ENCODE peak calls at places on chromosomes 2 and 18, in four cellular contexts. One of them, this sample, is unnamed.

GRCh38 chr2:22817197-22817596 is 567.8 kb upstream of the KLHL29 start:
- DNase-seq in HepG2: no peak
- DNase-seq in K562: no peak
- DNase-seq in HCT116: no peak
- DNase-seq in this sample: no peak

GRCh38 chr2:15771124-15771523 is 169.2 kb upstream of the MYCN start:
- DNase-seq in HepG2: no peak
- DNase-seq in K562: no peak
- DNase-seq in HCT116: no peak
- DNase-seq in this sample: no peak

GRCh38 chr2:106172649-106173048 is 21.5 kb downstream of the UXS1 start:
- DNase-seq in HepG2: no peak
- DNase-seq in K562: no peak
- DNase-seq in HCT116: no peak
- DNase-seq in this sample: no peak

GRCh38 chr2:220011859-220012258 is 384.4 kb downstream of the SLC4A3 start:
- DNase-seq in HepG2: no peak
- DNase-seq in K562: no peak
- DNase-seq in HCT116: peak; percentile 40
- DNase-seq in this sample: no peak

GRCh38 chr2:58449286-58450010 is 208.3 kb upstream of the FANCL start:
- DNase-seq in HepG2: no peak
- DNase-seq in K562: no peak
- DNase-seq in HCT116: no peak
- DNase-seq in this sample: no peak

GRCh38 chr2:230922951-230923717 is 1.9 kb downstream of the GPR55 start:
- DNase-seq in HepG2: no peak
- DNase-seq in K562: no peak
- DNase-seq in HCT116: no peak
- DNase-seq in this sample: no peak

GRCh38 chr18:77113361-77114069 is 19.1 kb downstream of the MBP start:
- DNase-seq in HepG2: no peak
- DNase-seq in K562: no peak
- DNase-seq in HCT116: no peak
- DNase-seq in this sample: no peak

GRCh38 chr2:23636412-23636811 is 251.4 kb downstream of the KLHL29 start:
- DNase-seq in HepG2: peak; percentile 61
- DNase-seq in K562: no peak
- DNase-seq in HCT116: no peak
- DNase-seq in this sample: no peak

GRCh38 chr2:102057502-102058292 is 65.9 kb downstream of the IL1R2 start:
- DNase-seq in HepG2: peak; percentile 98
- DNase-seq in K562: no peak
- DNase-seq in HCT116: no peak
- DNase-seq in this sample: no peak

GRCh38 chr18:24734058-24734457 is 273.6 kb downstream of the HRH4 start:
- DNase-seq in HepG2: peak; percentile 16
- DNase-seq in K562: no peak
- DNase-seq in HCT116: no peak
- DNase-seq in this sample: no peak

GRCh38 chr18:42094875-42095274 is 139.8 kb downstream of the PIK3C3 start:
- DNase-seq in HepG2: no peak
- DNase-seq in K562: no peak
- DNase-seq in HCT116: no peak
- DNase-seq in this sample: no peak

GRCh38 chr2:29108225-29108624 is 7.0 kb upstream of the CLIP4 start:
- DNase-seq in HepG2: peak; percentile 84
- DNase-seq in K562: no peak
- DNase-seq in HCT116: peak; percentile 87
- DNase-seq in this sample: no peak

GRCh38 chr2:51981813-51982212 is 949.9 kb upstream of the NRXN1 start:
- DNase-seq in HepG2: no peak
- DNase-seq in K562: no peak
- DNase-seq in HCT116: no peak
- DNase-seq in this sample: no peak

GRCh38 chr18:61992923-61993322 is 100.1 kb upstream of the RNF152 start:
- DNase-seq in HepG2: peak; percentile 18
- DNase-seq in K562: no peak
- DNase-seq in HCT116: no peak
- DNase-seq in this sample: no peak

GRCh38 chr2:172241219-172241618 is 138.5 kb upstream of the DLX2 start:
- DNase-seq in HepG2: no peak
- DNase-seq in K562: no peak
- DNase-seq in HCT116: no peak
- DNase-seq in this sample: no peak

GRCh38 chr2:27717070-27717453 is 53.4 kb downstream of the SLC4A1AP start:
- DNase-seq in HepG2: no peak
- DNase-seq in K562: no peak
- DNase-seq in HCT116: no peak
- DNase-seq in this sample: no peak

GRCh38 chr18:78192044-78192443 is 787.6 kb upstream of the SALL3 start:
- DNase-seq in HepG2: no peak
- DNase-seq in K562: no peak
- DNase-seq in HCT116: no peak
- DNase-seq in this sample: peak; percentile 8

GRCh38 chr2:46460241-46460921 is 19.0 kb upstream of the TMEM247 start:
- DNase-seq in HepG2: peak; percentile 42
- DNase-seq in K562: no peak
- DNase-seq in HCT116: no peak
- DNase-seq in this sample: no peak

GRCh38 chr2:238380785-238381184 is 45.9 kb upstream of the ASB1 start:
- DNase-seq in HepG2: no peak
- DNase-seq in K562: no peak
- DNase-seq in HCT116: peak; percentile 62
- DNase-seq in this sample: no peak

GRCh38 chr18:59874166-59874565 is 25.6 kb upstream of the PMAIP1 start:
- DNase-seq in HepG2: peak; percentile 13
- DNase-seq in K562: no peak
- DNase-seq in HCT116: peak; percentile 65
- DNase-seq in this sample: no peak

GRCh38 chr2:144990661-144991060 is 470.7 kb upstream of the ZEB2 start:
- DNase-seq in HepG2: no peak
- DNase-seq in K562: no peak
- DNase-seq in HCT116: no peak
- DNase-seq in this sample: no peak

GRCh38 chr2:241968417-241968816 is 98.9 kb downstream of the RTP5 start:
- DNase-seq in HepG2: no peak
- DNase-seq in K562: no peak
- DNase-seq in HCT116: no peak
- DNase-seq in this sample: no peak

GRCh38 chr2:46157072-46157965 is 139.9 kb upstream of the EPAS1 start:
- DNase-seq in HepG2: no peak
- DNase-seq in K562: no peak
- DNase-seq in HCT116: no peak
- DNase-seq in this sample: no peak

GRCh38 chr2:208854717-208855116 is 448.1 kb downstream of the PTH2R start:
- DNase-seq in HepG2: no peak
- DNase-seq in K562: no peak
- DNase-seq in HCT116: no peak
- DNase-seq in this sample: no peak

GRCh38 chr2:134127496-134127895 is 126.4 kb upstream of the MGAT5 start:
- DNase-seq in HepG2: no peak
- DNase-seq in K562: no peak
- DNase-seq in HCT116: no peak
- DNase-seq in this sample: no peak

GRCh38 chr2:208369091-208369490 is 37.5 kb upstream of the PTH2R start:
- DNase-seq in HepG2: peak; percentile 83
- DNase-seq in K562: no peak
- DNase-seq in HCT116: no peak
- DNase-seq in this sample: no peak

GRCh38 chr18:71729611-71730010 is 814.5 kb downstream of the CBLN2 start:
- DNase-seq in HepG2: no peak
- DNase-seq in K562: no peak
- DNase-seq in HCT116: no peak
- DNase-seq in this sample: no peak

GRCh38 chr2:238700122-238700457 is 147.8 kb upstream of the TWIST2 start:
- DNase-seq in HepG2: no peak
- DNase-seq in K562: no peak
- DNase-seq in HCT116: no peak
- DNase-seq in this sample: no peak

GRCh38 chr2:202036601-202037037 is 3.0 kb downstream of the FZD7 start:
- DNase-seq in HepG2: no peak
- DNase-seq in K562: no peak
- DNase-seq in HCT116: no peak
- DNase-seq in this sample: no peak

GRCh38 chr2:118732432-118732831 is 115.0 kb downstream of the EN1 start:
- DNase-seq in HepG2: no peak
- DNase-seq in K562: no peak
- DNase-seq in HCT116: no peak
- DNase-seq in this sample: no peak

GRCh38 chr2:23423873-23424680 is 39.1 kb downstream of the KLHL29 start:
- DNase-seq in HepG2: no peak
- DNase-seq in K562: no peak
- DNase-seq in HCT116: no peak
- DNase-seq in this sample: no peak

GRCh38 chr2:190585000-190585678 is 50.6 kb upstream of the NEMP2 start:
- DNase-seq in HepG2: no peak
- DNase-seq in K562: no peak
- DNase-seq in HCT116: no peak
- DNase-seq in this sample: no peak

GRCh38 chr18:9803698-9804516 is 81.9 kb upstream of the TXNDC2 start:
- DNase-seq in HepG2: no peak
- DNase-seq in K562: peak; percentile 42
- DNase-seq in HCT116: no peak
- DNase-seq in this sample: no peak

GRCh38 chr18:23684515-23685197 is 4.6 kb upstream of the LAMA3 start:
- DNase-seq in HepG2: peak; percentile 47
- DNase-seq in K562: no peak
- DNase-seq in HCT116: no peak
- DNase-seq in this sample: no peak

GRCh38 chr2:237315170-237315880 is 98.6 kb downstream of the COL6A3 start:
- DNase-seq in HepG2: peak; percentile 71
- DNase-seq in K562: no peak
- DNase-seq in HCT116: no peak
- DNase-seq in this sample: peak; percentile 33

GRCh38 chr2:237309416-237309815 is 104.5 kb downstream of the COL6A3 start:
- DNase-seq in HepG2: no peak
- DNase-seq in K562: no peak
- DNase-seq in HCT116: no peak
- DNase-seq in this sample: no peak

GRCh38 chr2:237314198-237314597 is 99.8 kb downstream of the COL6A3 start:
- DNase-seq in HepG2: no peak
- DNase-seq in K562: no peak
- DNase-seq in HCT116: no peak
- DNase-seq in this sample: no peak

GRCh38 chr2:237310515-237311114 is 103.3 kb downstream of the COL6A3 start:
- DNase-seq in HepG2: no peak
- DNase-seq in K562: no peak
- DNase-seq in HCT116: no peak
- DNase-seq in this sample: no peak

GRCh38 chr2:237312021-237312755 is 101.8 kb downstream of the COL6A3 start:
- DNase-seq in HepG2: no peak
- DNase-seq in K562: no peak
- DNase-seq in HCT116: no peak
- DNase-seq in this sample: no peak
- H3K9ac ChIP-seq in HepG2: no peak overlapping the region
- H3K9ac ChIP-seq in K562: no peak overlapping the region
- H3K9ac ChIP-seq in HCT116: no peak overlapping the region
- H3K9ac ChIP-seq in this sample: no peak overlapping the region

GRCh38 chr2:55010915-55011314 is 39.3 kb downstream of the RTN4 start:
- DNase-seq in HepG2: peak; percentile 28
- DNase-seq in K562: no peak
- DNase-seq in HCT116: no peak
- DNase-seq in this sample: no peak

GRCh38 chr2:55013936-55014335 is 36.3 kb downstream of the RTN4 start:
- DNase-seq in HepG2: no peak
- DNase-seq in K562: no peak
- DNase-seq in HCT116: no peak
- DNase-seq in this sample: no peak

GRCh38 chr2:55010149-55010591 is 40.1 kb downstream of the RTN4 start:
- DNase-seq in HepG2: no peak
- DNase-seq in K562: no peak
- DNase-seq in HCT116: no peak
- DNase-seq in this sample: no peak

GRCh38 chr2:55012648-55013484 is 37.4 kb downstream of the RTN4 start:
- DNase-seq in HepG2: peak; percentile 19
- DNase-seq in K562: no peak
- DNase-seq in HCT116: no peak
- DNase-seq in this sample: no peak

GRCh38 chr2:55011741-55012574 is 38.3 kb downstream of the RTN4 start:
- DNase-seq in HepG2: peak; percentile 62
- DNase-seq in K562: no peak
- DNase-seq in HCT116: no peak
- DNase-seq in this sample: no peak
- H3K4me1 ChIP-seq in HepG2: peaks cover 65% of the 10 kb centered on the region
- H3K4me1 ChIP-seq in K562: peaks cover 52% of the 10 kb centered on the region
- H3K4me1 ChIP-seq in HCT116: peaks cover 32% of the 10 kb centered on the region
- H3K4me1 ChIP-seq in this sample: no peaks in the 10 kb centered on the region

DNA sequence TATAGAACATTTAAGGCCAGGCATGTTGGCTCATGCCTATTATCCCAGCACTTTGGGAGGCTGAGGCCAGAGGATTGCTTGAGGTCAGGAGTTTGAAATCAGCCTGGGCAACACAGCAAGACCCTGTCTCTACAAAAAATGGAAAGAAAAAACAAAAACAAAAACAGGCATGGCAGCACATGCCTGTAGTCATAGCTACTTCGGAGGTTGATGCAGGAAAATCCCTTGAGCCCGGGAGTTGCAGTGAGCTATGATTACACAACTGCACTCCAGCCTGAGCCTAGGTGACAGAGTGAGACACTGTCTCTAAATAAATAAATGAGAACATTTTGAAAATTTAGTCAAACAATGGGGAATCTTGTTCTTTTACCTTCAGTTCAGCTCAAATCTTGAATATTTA is 12.1 kb upstream of the YES1 start:
- DNase-seq in HepG2: peak; percentile 44
- DNase-seq in K562: no peak
- DNase-seq in HCT116: no peak
- DNase-seq in this sample: no peak
- TF ChIP-seq ZNF274 in HepG2: no peak
- TF ChIP-seq ZNF274 in K562: no peak
- TF ChIP-seq ZNF274 in HCT116: no peak
- TF ChIP-seq ZNF274 in this sample: no peak

DNA sequence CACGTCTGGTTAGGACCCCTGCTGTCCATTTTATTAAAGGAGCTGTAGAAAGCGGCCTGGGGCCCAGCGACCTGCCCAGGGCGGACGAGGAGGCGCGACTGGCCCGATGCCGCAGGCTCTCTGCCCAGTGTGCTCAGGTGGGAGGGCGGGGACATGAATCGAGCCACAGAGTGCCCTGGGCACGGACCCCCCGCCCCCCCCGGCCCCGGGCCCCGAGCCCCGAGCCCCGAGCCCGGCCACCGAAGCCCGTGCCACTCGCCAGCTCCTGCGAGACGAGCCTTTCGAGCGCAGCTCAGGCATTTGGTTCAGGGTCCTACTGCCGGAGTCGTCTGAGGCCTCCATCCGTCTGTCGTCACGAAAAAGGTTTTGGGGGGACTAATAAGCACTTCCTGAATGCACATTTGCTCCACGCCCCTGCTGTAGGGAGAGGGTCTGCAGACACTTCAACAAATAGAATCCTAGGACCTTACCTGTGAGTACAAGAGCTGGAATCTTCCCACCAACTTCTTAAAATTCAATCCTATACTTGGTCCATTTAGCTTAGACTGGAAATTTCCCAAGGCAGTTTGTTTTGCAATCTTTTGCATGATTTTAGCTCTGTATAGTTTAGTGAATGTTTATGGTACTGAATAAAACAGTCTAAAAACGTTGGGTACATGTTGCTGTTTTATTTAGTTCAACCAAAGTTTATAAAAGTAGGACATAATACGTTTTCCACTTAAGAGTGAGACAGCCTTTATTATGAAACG is 665 bp upstream of the ADAM17 start:
- DNase-seq in HepG2: no peak
- DNase-seq in K562: no peak
- DNase-seq in HCT116: no peak
- DNase-seq in this sample: no peak
- H3K9ac ChIP-seq in HepG2: peak overlapping the region; percentile 97
- H3K9ac ChIP-seq in K562: peak overlapping the region; percentile 96
- H3K9ac ChIP-seq in HCT116: peak overlapping the region; percentile 92
- H3K9ac ChIP-seq in this sample: peak overlapping the region; percentile 89

This sample was measured in NT2/D1.